ENCODE peak calls at places on chromosome 11, in six cellular contexts. J is T follicular helper cell; K is B cell; G is ecto neural progenitor cell; Z is LoVo; S is activated T-helper 1 cell treated with anti-CD3 and anti-CD28 coated beads, Interleukin-12 subunit alpha, Interleukin-12 subunit beta, Interleukin-2, Interleukin-4 antibody, amounts not matched to agents 30 ng/mL and 10 ng/mL and 1 ng/mL, durations not matched to agents 14 hours and 24 hours and 36 hours. C is an unnamed sample.

GRCh38 chr11:353315-353857 is 15.9 kb upstream of the B4GALNT4 start:
- DNase-seq in S (no peak), K (no peak), J (no peak), G (peak), Z (no peak), C (no peak)

GRCh38 chr11:57547854-57548377 is 10.5 kb downstream of the SMTNL1 start:
- DNase-seq in J (no peak), K (peak), G (no peak), S (no peak), Z (no peak), C (no peak)

GRCh38 chr11:35227551-35228341 is 88.8 kb downstream of the CD44 start:
- DNase-seq in J (no peak), K (peak), G (no peak), Z (no peak), S (no peak), C (no peak)

GRCh38 chr11:28963189-28963588 is 855.0 kb downstream of the METTL15 start:
- DNase-seq in K (no peak), J (no peak), G (no peak), Z (no peak), S (no peak), C (no peak)

GRCh38 chr11:122085264-122085663 is 30.8 kb downstream of the BLID start:
- DNase-seq in J (no peak), G (no peak), K (no peak), S (no peak), Z (no peak), C (no peak)

GRCh38 chr11:65537296-65537597 is 12.4 kb downstream of the SCYL1 start:
- DNase-seq in G (no peak), S (no peak), Z (no peak), K (no peak), J (no peak), C (no peak)

GRCh38 chr11:59273008-59273841 is 60.5 kb upstream of the MPEG1 start:
- DNase-seq in Z (no peak), K (peak), J (no peak), G (no peak), S (no peak), C (no peak)

GRCh38 chr11:75239551-75240290 is 853 bp upstream of the TPBGL start:
- DNase-seq in S (no peak), J (no peak), G (no peak), Z (no peak), K (no peak), C (no peak)

GRCh38 chr11:47867821-47868220 is 19.7 kb upstream of the NUP160 start:
- DNase-seq in S (no peak), G (no peak), J (no peak), K (no peak), Z (no peak), C (no peak)

C was measured in vagina.